ENCODE peak calls at places on chromosomes 5 and 9, in six cellular contexts. Z is psoas muscle; Q is SK-N-SH; U is CD8-positive, alpha-beta T cell; P is PC-9; H is neural progenitor cell. E is an unnamed sample.

GRCh38 chr9:132600326-132600984 is 18.0 kb downstream of the BARHL1 start:
- DNase-seq in P (no peak), H (no peak), U (no peak), Z (no peak), Q (no peak), E (no peak)

GRCh38 chr5:554284-554988 is 30.2 kb upstream of the SLC9A3 start:
- DNase-seq in Z (no peak), Q (no peak), U (no peak), P (no peak), H (no peak), E (no peak)

GRCh38 chr5:180595381-180596114 is 4.2 kb upstream of the SCGB3A1 start:
- DNase-seq in U (no peak), P (no peak), Q (peak; percentile 12), Z (no peak), H (no peak), E (no peak)

GRCh38 chr5:110086658-110087388 is 397.1 kb downstream of the MAN2A1 start:
- DNase-seq in P (no peak), Z (peak; percentile 75), Q (no peak), H (no peak), U (no peak), E (peak; percentile 35)

GRCh38 chr5:58274199-58274598 is 185.7 kb downstream of the PLK2 start:
- DNase-seq in H (no peak), U (no peak), P (no peak), Z (no peak), Q (no peak), E (no peak)

GRCh38 chr5:54285573-54286124 is 24.7 kb downstream of the ARL15 start:
- DNase-seq in H (no peak), Z (no peak), P (no peak), Q (no peak), U (no peak), E (no peak)

GRCh38 chr5:6755519-6755918 is 42.3 kb downstream of the TENT4A start:
- DNase-seq in Z (peak; percentile 44), U (no peak), P (no peak), H (no peak), Q (no peak), E (no peak)

GRCh38 chr5:103519550-103519949 is 43.0 kb downstream of the NUDT12 start:
- DNase-seq in Z (no peak), P (no peak), Q (no peak), U (no peak), H (peak; percentile 55), E (no peak)

GRCh38 chr9:96478829-96479371 is 28.9 kb downstream of the HABP4 start:
- DNase-seq in H (no peak), U (no peak), P (no peak), Q (no peak), Z (no peak), E (peak; percentile 54)

GRCh38 chr5:71969464-71969863 is 137.8 kb upstream of the MAP1B start:
- DNase-seq in Z (no peak), U (no peak), H (no peak), Q (no peak), P (no peak), E (no peak)

DNA sequence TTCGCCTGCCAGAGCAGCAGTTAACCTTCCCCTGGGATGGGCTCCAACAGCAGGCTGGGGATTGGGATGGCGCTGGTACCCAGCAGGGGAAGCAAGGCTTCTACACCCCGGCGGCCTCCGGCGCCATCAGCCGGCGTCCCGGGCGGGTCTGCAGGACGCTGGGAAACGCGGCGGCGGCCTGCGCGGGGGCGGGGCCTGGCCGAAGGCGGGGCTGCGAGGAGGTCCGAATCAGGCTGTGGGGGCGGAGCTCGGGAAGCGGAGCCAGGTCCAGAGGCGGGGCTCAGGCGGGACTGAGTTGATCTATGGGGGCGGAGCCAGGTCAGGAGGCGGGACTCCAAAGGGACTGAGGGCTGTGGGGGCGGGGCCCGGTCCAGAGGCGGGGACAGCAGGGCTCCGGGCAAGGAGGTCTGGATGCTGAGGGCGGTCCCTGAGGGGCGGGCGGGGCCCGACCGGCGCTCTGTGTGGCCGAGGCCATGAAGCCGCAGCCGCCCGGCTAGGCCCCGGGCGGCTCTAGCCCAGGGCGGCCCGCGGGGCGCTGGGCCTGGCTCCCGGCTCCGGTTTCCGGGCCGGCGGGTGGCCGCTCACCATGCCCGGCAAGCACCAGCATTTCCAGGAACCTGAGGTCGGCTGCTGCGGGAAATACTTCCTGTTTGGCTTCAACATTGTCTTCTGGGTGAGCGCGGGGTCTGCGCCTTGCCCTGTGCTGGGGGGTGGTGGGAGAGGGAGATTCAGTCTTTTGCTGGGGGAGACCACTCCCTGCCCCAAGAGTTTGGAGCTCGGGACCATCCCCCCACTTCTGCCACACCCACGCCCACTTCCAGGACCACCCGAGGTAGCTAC is at the start of gene TSPAN17:
- DNase-seq in Q (peak; percentile 100), Z (peak; percentile 100), H (peak; percentile 100), U (peak; percentile 99), P (peak; percentile 100), E (peak; percentile 91)
- TF ChIP-seq CTCF in Q (peak; percentile 46), Z (peak; percentile 46), H (peak; percentile 38), U (no peak), P (no peak), E (peak; percentile 32)

DNA sequence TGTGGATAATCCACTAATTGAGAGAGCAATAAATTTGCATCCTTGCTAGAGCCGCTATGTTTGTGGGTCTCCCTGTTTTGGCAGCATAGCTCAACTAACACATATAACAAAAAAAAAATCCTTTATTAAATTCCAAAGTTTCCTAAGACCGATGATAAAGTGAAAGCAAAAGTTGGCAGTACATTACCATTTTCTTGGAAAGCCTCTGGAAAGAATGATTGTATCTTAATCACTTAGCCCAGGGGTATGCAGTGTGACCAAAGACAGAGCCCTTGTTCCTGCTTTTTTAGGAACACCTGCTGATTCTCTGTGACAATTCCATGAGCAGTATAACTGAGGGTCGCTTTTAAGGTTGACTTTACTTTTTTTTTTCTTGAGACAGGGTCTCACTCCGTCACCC is 5.4 kb upstream of the IL7R start:
- DNase-seq in Q (no peak), Z (no peak), U (no peak), H (no peak), P (no peak), E (no peak)
- H3K4me3 ChIP-seq in Q (peak overlapping the region; percentile 48), Z (peak overlapping the region; percentile 34), U (no peak overlapping the region), H (no peak overlapping the region), P (no peak overlapping the region), E (peak overlapping the region; percentile 31)

GRCh38 chr5:172335721-172336120 is 52.2 kb upstream of the UBTD2 start:
- DNase-seq in Z (no peak), H (no peak), U (no peak), Q (no peak), P (no peak), E (no peak)

GRCh38 chr5:172334641-172335040 is 51.1 kb upstream of the UBTD2 start:
- DNase-seq in U (no peak), Q (no peak), P (no peak), H (no peak), Z (no peak), E (no peak)

GRCh38 chr5:172336264-172336663 is 52.7 kb upstream of the UBTD2 start:
- DNase-seq in Z (no peak), P (no peak), Q (peak; percentile 49), U (no peak), H (no peak), E (no peak)

GRCh38 chr5:172336666-172337310 is 53.2 kb upstream of the UBTD2 start:
- DNase-seq in H (no peak), Q (no peak), Z (no peak), P (no peak), U (no peak), E (no peak)

GRCh38 chr5:172334196-172334595 is 50.6 kb upstream of the UBTD2 start:
- DNase-seq in U (no peak), Q (no peak), P (no peak), Z (no peak), H (no peak), E (no peak)
- TF ChIP-seq CTCF in U (no peak), Q (no peak), P (no peak), Z (no peak), H (no peak), E (peak; percentile 6)

GRCh38 chr5:132011561-132012384 is at the start of gene ACSL6:
- DNase-seq in U (peak; percentile 30), H (peak; percentile 76), Z (peak; percentile 75), P (no peak), Q (peak; percentile 89), E (no peak)

GRCh38 chr5:132012385-132013005 is 1.0 kb upstream of the ACSL6 start:
- DNase-seq in Q (no peak), H (peak; percentile 87), P (no peak), Z (peak; percentile 69), U (no peak), E (no peak)

GRCh38 chr5:132013006-132013689 is 1.7 kb upstream of the ACSL6 start:
- DNase-seq in P (no peak), Q (no peak), H (no peak), Z (peak; percentile 67), U (no peak), E (no peak)

GRCh38 chr5:132010645-132011560 is 555 bp downstream of the ACSL6 start:
- DNase-seq in U (no peak), P (no peak), Z (peak; percentile 30), Q (no peak), H (peak; percentile 9), E (no peak)

DNA sequence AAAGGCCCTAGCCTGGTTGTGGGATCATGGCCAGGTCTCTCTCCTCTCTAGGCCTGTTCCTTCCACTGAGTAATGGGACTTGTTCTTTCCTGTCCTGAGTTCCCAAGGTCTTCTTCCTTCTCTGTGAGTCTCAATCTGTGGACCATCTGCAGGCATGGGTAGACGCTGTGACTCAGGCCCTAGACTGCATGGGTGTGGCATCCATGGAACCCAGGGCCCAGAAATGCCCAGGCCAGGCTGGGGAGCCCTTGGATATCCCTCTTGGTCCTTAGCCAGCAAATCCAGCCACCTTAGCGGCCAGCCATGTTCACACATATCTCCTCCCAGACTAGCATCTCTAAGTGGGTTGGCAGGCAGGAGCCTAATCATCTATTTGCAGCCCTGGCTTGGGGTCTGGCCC is 2.3 kb upstream of the ACSL6 start:
- DNase-seq in H (no peak), Q (no peak), Z (no peak), U (no peak), P (no peak), E (no peak)
- H3K4me3 ChIP-seq in H (no peak overlapping the region), Q (no peak overlapping the region), Z (no peak overlapping the region), U (no peak overlapping the region), P (no peak overlapping the region), E (no peak overlapping the region)

GRCh38 chr5:4698596-4698995 is 441.5 kb upstream of the ADAMTS16 start:
- DNase-seq in Z (no peak), P (no peak), U (no peak), H (no peak), Q (no peak), E (no peak)

GRCh38 chr5:4699592-4699991 is 440.5 kb upstream of the ADAMTS16 start:
- DNase-seq in Z (no peak), Q (no peak), P (no peak), U (no peak), H (no peak), E (no peak)

GRCh38 chr5:4700886-4701285 is 439.2 kb upstream of the ADAMTS16 start:
- DNase-seq in P (no peak), H (no peak), U (no peak), Z (no peak), Q (no peak), E (no peak)

DNA sequence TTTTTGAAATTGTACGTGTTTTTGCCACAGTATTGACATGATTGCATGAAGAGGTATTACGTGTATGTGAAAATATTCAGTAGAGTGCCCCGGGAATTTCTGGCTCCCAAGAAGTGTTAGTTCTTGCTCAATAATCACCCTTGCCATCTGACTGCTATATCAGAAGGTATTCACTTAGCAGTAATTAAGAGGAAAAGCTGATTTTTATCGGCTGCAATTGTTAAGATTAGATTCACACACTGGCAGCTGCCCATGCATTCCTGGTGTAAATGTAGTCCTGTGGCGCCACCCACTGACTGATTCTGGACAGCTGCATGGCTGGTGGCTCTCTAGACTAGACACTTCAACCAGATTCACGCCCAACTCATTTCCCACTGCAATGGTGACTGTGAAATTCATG is 440.0 kb upstream of the ADAMTS16 start:
- DNase-seq in Z (peak; percentile 60), Q (peak; percentile 8), H (peak; percentile 85), P (peak; percentile 61), U (no peak), E (no peak)
- TF ChIP-seq CTCF in Z (no peak), Q (peak; percentile 88), H (peak; percentile 92), P (peak; percentile 76), U (no peak), E (no peak)

GRCh38 chr9:129752915-129753724 is at the start of gene PTGES:
- DNase-seq in U (peak; percentile 27), P (peak; percentile 94), Z (peak; percentile 77), H (peak; percentile 79), Q (peak; percentile 86), E (peak; percentile 47)
- H3K4me3 ChIP-seq in U (no peak within 1 kb of the TSS), P (peak within 1 kb of the TSS; percentile 85), Z (peak within 1 kb of the TSS; percentile 46), H (peak within 1 kb of the TSS; percentile 16), Q (peak within 1 kb of the TSS; percentile 29), E (peak within 1 kb of the TSS; percentile 37)

E was measured in AG09309.